ENCODE peak calls at places on chromosome 13, in five cellular contexts. F, O, I, H and G are unnamed samples. For H3K27me3, the result is how much of the 10 kb centered on the place peaks cover.

GRCh38 chr13:44266305-44266704 is 107.3 kb upstream of the SERP2 start:
- DNase-seq in O (no peak), I (no peak), H (no peak), F (no peak), G (no peak)

GRCh38 chr13:69579351-69579750 is 528.3 kb upstream of the ATXN8OS start:
- DNase-seq in H (no peak), O (no peak), F (no peak), I (no peak), G (no peak)

GRCh38 chr13:23695711-23696512 is 125.7 kb downstream of the TNFRSF19 start:
- DNase-seq in F (no peak), H (peak), O (no peak), I (no peak), G (peak)

GRCh38 chr13:94464771-94465170 is 14.7 kb downstream of the DCT start:
- DNase-seq in H (no peak), I (no peak), O (no peak), F (no peak), G (no peak)

GRCh38 chr13:42337808-42338600 is 66.1 kb downstream of the AKAP11 start:
- DNase-seq in O (no peak), H (no peak), I (no peak), F (no peak), G (no peak)

GRCh38 chr13:60617863-60618733 is 221.1 kb downstream of the TDRD3 start:
- DNase-seq in I (no peak), O (no peak), H (no peak), F (no peak), G (no peak)

GRCh38 chr13:91722267-91722884 is 324.0 kb downstream of the GPC5 start:
- DNase-seq in H (no peak), F (no peak), O (no peak), I (no peak), G (no peak)

GRCh38 chr13:96093296-96094006 is 3.5 kb downstream of the HS6ST3 start:
- DNase-seq in F (no peak), H (no peak), O (no peak), I (no peak), G (no peak)

GRCh38 chr13:74250738-74251190 is 116.6 kb upstream of the KLF12 start:
- DNase-seq in H (no peak), I (no peak), F (no peak), O (no peak), G (no peak)

GRCh38 chr13:34857561-34857960 is 84.5 kb upstream of the NBEA start:
- DNase-seq in H (no peak), F (no peak), O (no peak), I (no peak), G (no peak)

GRCh38 chr13:110154370-110155031 is 152.5 kb downstream of the COL4A1 start:
- DNase-seq in H (no peak), O (no peak), F (no peak), I (no peak), G (no peak)

GRCh38 chr13:94209110-94209509 is 270.4 kb downstream of the DCT start:
- DNase-seq in I (no peak), F (no peak), H (no peak), O (no peak), G (no peak)

GRCh38 chr13:109600078-109600477 is 186.3 kb downstream of the IRS2 start:
- DNase-seq in F (no peak), O (no peak), I (no peak), H (no peak), G (no peak)

GRCh38 chr13:32261567-32261966 is 53.6 kb downstream of the ZAR1L start:
- DNase-seq in H (no peak), F (peak), O (peak), I (peak), G (no peak)

GRCh38 chr13:73300718-73301425 is 242.1 kb downstream of the KLF5 start:
- DNase-seq in F (no peak), O (no peak), I (no peak), H (no peak), G (no peak)

GRCh38 chr13:27922974-27923612 is 3.3 kb downstream of the PDX1 start:
- DNase-seq in O (no peak), H (no peak), F (no peak), I (no peak), G (no peak)

GRCh38 chr13:77698211-77699058 is 948 bp downstream of the SLAIN1 start:
- DNase-seq in I (peak), O (peak), F (peak), H (peak), G (peak)

GRCh38 chr13:92143766-92144165 is 745.3 kb downstream of the GPC5 start:
- DNase-seq in I (no peak), H (no peak), O (no peak), F (no peak), G (no peak)

DNA sequence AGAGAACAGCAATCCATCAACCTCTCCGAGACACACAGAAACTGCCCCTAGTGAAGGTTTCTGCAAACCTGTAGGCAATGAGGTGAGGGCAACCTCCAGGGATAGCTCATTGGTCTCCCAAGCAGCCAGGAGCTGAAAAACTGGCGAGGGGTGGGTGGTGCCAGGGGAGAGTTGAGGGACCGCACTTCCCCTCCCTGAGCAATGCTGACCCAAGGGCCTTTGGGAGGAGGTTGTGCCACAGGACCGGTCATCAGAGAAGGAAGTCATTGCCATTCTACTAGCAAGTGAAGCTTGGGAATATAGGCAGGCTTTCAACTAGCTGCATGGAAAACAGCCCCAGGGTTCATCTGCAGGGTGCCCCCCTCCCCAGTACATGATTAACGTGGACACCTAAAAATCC is 23.1 kb upstream of the MED4 start:
- DNase-seq in I (no peak), O (no peak), H (no peak), F (no peak), G (no peak)
- H3K27ac ChIP-seq in I (no peak), O (no peak), H (no peak), F (no peak), G (no peak)

GRCh38 chr13:99977334-99977911 is 4.2 kb upstream of the ZIC2 start:
- DNase-seq in I (no peak), F (no peak), O (no peak), H (no peak), G (no peak)
- H3K27me3 ChIP-seq in I (under half), F (half or more), O (half or more), H (half or more), G (half or more)

DNA sequence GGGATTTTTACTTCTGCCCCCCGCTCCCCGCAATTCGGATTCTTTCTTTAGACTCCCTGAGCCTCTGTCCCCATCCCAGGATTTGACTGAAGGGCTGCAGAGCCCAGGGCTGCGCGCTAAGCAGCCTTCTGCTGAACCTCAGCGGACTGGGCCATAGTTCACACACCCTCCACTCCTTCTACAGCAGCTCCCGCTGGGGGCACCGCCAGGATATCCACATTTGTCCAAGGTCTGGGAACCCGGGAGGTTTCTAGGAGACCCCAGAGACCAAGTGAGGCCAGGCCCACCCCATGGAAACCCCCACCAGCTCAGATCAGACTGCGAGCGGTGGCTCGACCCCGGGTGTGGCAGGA is 463.3 kb downstream of the ITGBL1 start:
- DNase-seq in F (no peak), H (no peak), O (no peak), I (no peak), G (no peak)
- H3K4me3 ChIP-seq in F (peak), H (no peak), O (no peak), I (peak), G (no peak)

DNA sequence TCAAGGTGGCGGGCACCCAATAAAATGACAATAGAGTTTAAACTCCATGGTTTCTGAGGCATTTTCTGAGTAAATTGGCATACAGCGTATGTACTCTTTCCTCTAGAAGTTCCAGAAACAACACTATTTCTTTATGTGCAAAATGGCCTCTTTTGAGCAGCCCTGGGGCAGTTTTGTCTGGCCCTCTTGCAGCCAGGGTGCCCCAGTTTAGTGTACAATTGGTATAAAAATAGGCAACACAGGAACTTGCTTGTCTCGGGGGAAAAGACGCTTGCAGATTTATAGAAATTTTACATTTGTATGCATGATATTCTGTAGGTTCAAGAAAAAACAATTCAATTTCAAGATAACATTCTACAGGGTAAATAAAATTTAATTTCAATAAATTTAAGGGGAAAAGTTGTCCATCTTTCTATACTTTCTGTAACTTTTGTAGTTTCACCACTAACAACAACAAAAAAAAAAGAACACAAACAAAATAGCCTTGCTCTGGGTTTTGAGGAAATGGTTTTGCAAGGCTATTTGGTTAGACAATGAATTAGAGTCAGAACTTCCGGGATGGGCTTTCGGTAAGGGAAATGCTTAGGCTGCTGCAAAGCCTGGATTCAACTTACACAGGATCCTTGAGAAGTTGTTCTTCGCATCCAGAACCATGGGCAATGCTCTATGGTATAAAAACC is 45.3 kb downstream of the LRCH1 start:
- DNase-seq in O (no peak), H (no peak), I (no peak), F (no peak), G (no peak)
- H3K27ac ChIP-seq in O (peak), H (no peak), I (no peak), F (peak), G (peak)